ENCODE peak calls at places on chromosomes 7 and 10, in five cellular contexts. One of them, this sample, is unnamed.

GRCh38 chr7:75905785-75906604 is 9.0 kb upstream of the POR start:
- DNase-seq in pancreas: no peak
- DNase-seq in uterus: peak; percentile 70
- DNase-seq in neuronal stem cell: peak; percentile 65
- DNase-seq in A549: peak; percentile 47
- DNase-seq in this sample: peak; percentile 86

GRCh38 chr7:72405389-72405788 is 6.7 kb downstream of the CALN1 start:
- DNase-seq in uterus: no peak
- DNase-seq in pancreas: no peak
- DNase-seq in neuronal stem cell: no peak
- DNase-seq in A549: no peak
- DNase-seq in this sample: no peak

GRCh38 chr7:117072620-117073118 is 119.4 kb downstream of the ST7 start:
- DNase-seq in neuronal stem cell: no peak
- DNase-seq in pancreas: peak; percentile 86
- DNase-seq in A549: no peak
- DNase-seq in uterus: peak; percentile 25
- DNase-seq in this sample: peak; percentile 73

GRCh38 chr10:24396396-24396795 is 187.5 kb downstream of the KIAA1217 start:
- DNase-seq in neuronal stem cell: no peak
- DNase-seq in uterus: no peak
- DNase-seq in A549: no peak
- DNase-seq in pancreas: no peak
- DNase-seq in this sample: no peak

GRCh38 chr10:102310356-102311024 is 65.2 kb downstream of the GBF1 start:
- DNase-seq in A549: no peak
- DNase-seq in neuronal stem cell: no peak
- DNase-seq in pancreas: peak; percentile 17
- DNase-seq in uterus: no peak
- DNase-seq in this sample: no peak

GRCh38 chr7:118158766-118159165 is 25.2 kb upstream of the LSM8 start:
- DNase-seq in neuronal stem cell: peak; percentile 24
- DNase-seq in A549: no peak
- DNase-seq in pancreas: no peak
- DNase-seq in uterus: no peak
- DNase-seq in this sample: no peak

GRCh38 chr7:70042533-70042932 is 444.3 kb downstream of the AUTS2 start:
- DNase-seq in pancreas: no peak
- DNase-seq in neuronal stem cell: no peak
- DNase-seq in A549: no peak
- DNase-seq in uterus: no peak
- DNase-seq in this sample: no peak

GRCh38 chr7:104807676-104808075 is 206.3 kb upstream of the KMT2E start:
- DNase-seq in uterus: no peak
- DNase-seq in A549: no peak
- DNase-seq in neuronal stem cell: no peak
- DNase-seq in pancreas: no peak
- DNase-seq in this sample: no peak

GRCh38 chr7:70744414-70744942 is 387.5 kb upstream of the GALNT17 start:
- DNase-seq in A549: no peak
- DNase-seq in neuronal stem cell: no peak
- DNase-seq in uterus: no peak
- DNase-seq in pancreas: no peak
- DNase-seq in this sample: no peak

GRCh38 chr10:90813592-90814365 is 44.1 kb downstream of the HTR7 start:
- DNase-seq in neuronal stem cell: no peak
- DNase-seq in A549: no peak
- DNase-seq in uterus: no peak
- DNase-seq in pancreas: no peak
- DNase-seq in this sample: no peak

GRCh38 chr7:98878365-98879197 is at the start of gene TRRAP:
- DNase-seq in neuronal stem cell: peak; percentile 72
- DNase-seq in uterus: peak; percentile 68
- DNase-seq in A549: peak; percentile 58
- DNase-seq in pancreas: peak; percentile 70
- DNase-seq in this sample: peak; percentile 93

GRCh38 chr7:19248681-19249080 is 103.5 kb upstream of the FERD3L start:
- DNase-seq in neuronal stem cell: no peak
- DNase-seq in A549: no peak
- DNase-seq in uterus: no peak
- DNase-seq in pancreas: no peak
- DNase-seq in this sample: no peak

GRCh38 chr7:39002755-39003154 is 25.0 kb downstream of the POU6F2 start:
- DNase-seq in pancreas: no peak
- DNase-seq in A549: no peak
- DNase-seq in uterus: no peak
- DNase-seq in neuronal stem cell: no peak
- DNase-seq in this sample: no peak

GRCh38 chr7:129664029-129665012 is 52.8 kb downstream of the NRF1 start:
- DNase-seq in uterus: no peak
- DNase-seq in pancreas: no peak
- DNase-seq in A549: peak; percentile 68
- DNase-seq in neuronal stem cell: no peak
- DNase-seq in this sample: no peak

GRCh38 chr10:117363027-117363426 is 12.2 kb downstream of the PDZD8 start:
- DNase-seq in A549: no peak
- DNase-seq in pancreas: no peak
- DNase-seq in neuronal stem cell: no peak
- DNase-seq in uterus: no peak
- DNase-seq in this sample: no peak

GRCh38 chr7:81725496-81726117 is 44.2 kb downstream of the HGF start:
- DNase-seq in pancreas: no peak
- DNase-seq in uterus: no peak
- DNase-seq in A549: no peak
- DNase-seq in neuronal stem cell: no peak
- DNase-seq in this sample: no peak

GRCh38 chr7:146129296-146129695 is 12.7 kb downstream of the CNTNAP2 start:
- DNase-seq in pancreas: no peak
- DNase-seq in neuronal stem cell: no peak
- DNase-seq in A549: no peak
- DNase-seq in uterus: no peak
- DNase-seq in this sample: no peak

GRCh38 chr7:37285701-37286475 is 162.8 kb downstream of the ELMO1 start:
- DNase-seq in pancreas: no peak
- DNase-seq in uterus: no peak
- DNase-seq in A549: no peak
- DNase-seq in neuronal stem cell: no peak
- DNase-seq in this sample: no peak
- H3K4me1 ChIP-seq in pancreas: no peaks in the 10 kb centered on the region
- H3K4me1 ChIP-seq in uterus: no peaks in the 10 kb centered on the region
- H3K4me1 ChIP-seq in A549: peaks cover 8% of the 10 kb centered on the region
- H3K4me1 ChIP-seq in neuronal stem cell: peaks cover 12% of the 10 kb centered on the region
- H3K4me1 ChIP-seq in this sample: peaks cover 60% of the 10 kb centered on the region

DNA sequence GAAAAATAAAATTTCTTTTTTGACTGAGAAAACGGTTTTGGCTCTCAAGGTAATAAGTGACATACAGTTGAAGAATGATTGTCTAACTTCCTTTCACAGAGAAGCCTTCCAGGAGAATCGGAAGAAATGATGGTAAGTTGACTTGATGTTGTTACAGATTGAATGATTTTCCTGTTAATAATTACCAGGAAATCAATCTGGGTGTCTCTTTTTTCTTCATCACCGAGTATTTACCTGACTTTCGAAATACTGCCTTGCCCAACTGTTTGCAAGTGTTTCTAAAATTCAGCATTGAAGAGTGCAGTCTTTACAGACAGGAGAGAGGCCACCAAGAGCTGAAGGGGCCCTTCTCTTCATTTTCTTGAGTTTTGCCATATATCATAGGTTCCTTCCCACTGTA is 4.0 kb downstream of the ITIH2 start:
- DNase-seq in pancreas: no peak
- DNase-seq in neuronal stem cell: no peak
- DNase-seq in A549: no peak
- DNase-seq in uterus: no peak
- DNase-seq in this sample: no peak
- H3K4me1 ChIP-seq in pancreas: no peaks in the 10 kb centered on the region
- H3K4me1 ChIP-seq in neuronal stem cell: no peaks in the 10 kb centered on the region
- H3K4me1 ChIP-seq in A549: peaks cover 14% of the 10 kb centered on the region
- H3K4me1 ChIP-seq in uterus: no peaks in the 10 kb centered on the region
- H3K4me1 ChIP-seq in this sample: no peaks in the 10 kb centered on the region

GRCh38 chr10:35486297-35486991 is 118.7 kb upstream of the GJD4 start:
- DNase-seq in A549: no peak
- DNase-seq in neuronal stem cell: no peak
- DNase-seq in pancreas: no peak
- DNase-seq in uterus: no peak
- DNase-seq in this sample: no peak
- H3K4me1 ChIP-seq in A549: no peaks in the 10 kb centered on the region
- H3K4me1 ChIP-seq in neuronal stem cell: no peaks in the 10 kb centered on the region
- H3K4me1 ChIP-seq in pancreas: no peaks in the 10 kb centered on the region
- H3K4me1 ChIP-seq in uterus: no peaks in the 10 kb centered on the region
- H3K4me1 ChIP-seq in this sample: peaks cover 30% of the 10 kb centered on the region

DNA sequence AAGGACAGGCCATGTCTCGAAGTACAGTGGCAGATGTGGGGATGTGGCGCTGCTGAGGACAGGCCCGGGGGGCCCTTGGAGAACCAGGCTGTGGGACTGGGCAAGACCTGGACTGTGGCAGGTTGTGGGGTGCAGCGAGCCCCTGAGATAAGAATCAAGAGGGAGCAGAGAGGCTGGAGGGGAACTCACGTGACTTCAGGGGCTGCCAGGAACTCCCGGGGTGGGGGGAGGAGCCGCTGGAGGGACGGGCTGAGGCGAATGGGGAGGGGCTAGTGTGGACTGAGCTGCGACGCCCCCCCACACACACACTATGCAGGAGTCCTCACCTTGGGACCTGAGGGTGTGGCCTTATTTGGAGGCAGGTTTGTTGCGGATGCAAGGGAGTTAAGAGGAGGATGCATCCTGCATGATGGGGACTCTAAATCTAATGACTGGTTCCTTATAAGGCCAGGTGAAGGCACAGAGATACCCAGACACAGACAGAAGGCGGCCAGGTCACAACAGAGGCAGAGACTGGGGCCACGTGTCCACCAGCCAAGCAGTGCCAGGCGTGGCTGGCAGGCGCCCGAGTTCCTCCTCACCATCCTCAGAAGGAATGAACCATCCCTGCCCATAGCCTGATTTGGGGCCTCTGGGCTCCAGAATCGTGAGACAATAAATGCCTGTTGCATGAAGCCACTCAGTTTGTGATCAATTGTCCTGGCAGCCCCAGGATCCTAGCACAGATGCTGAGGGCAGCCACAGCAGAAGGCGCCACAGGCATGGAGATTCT is 68.8 kb upstream of the TNRC18 start:
- DNase-seq in neuronal stem cell: no peak
- DNase-seq in pancreas: no peak
- DNase-seq in A549: no peak
- DNase-seq in uterus: no peak
- DNase-seq in this sample: no peak
- H3K4me1 ChIP-seq in neuronal stem cell: no peaks in the 10 kb centered on the region
- H3K4me1 ChIP-seq in pancreas: peaks cover 17% of the 10 kb centered on the region
- H3K4me1 ChIP-seq in A549: peaks cover 19% of the 10 kb centered on the region
- H3K4me1 ChIP-seq in uterus: no peaks in the 10 kb centered on the region
- H3K4me1 ChIP-seq in this sample: peaks cover 37% of the 10 kb centered on the region

GRCh38 chr10:95444792-95445191 is 116.4 kb downstream of the SORBS1 start:
- DNase-seq in A549: peak; percentile 7
- DNase-seq in neuronal stem cell: no peak
- DNase-seq in pancreas: no peak
- DNase-seq in uterus: no peak
- DNase-seq in this sample: no peak
- H3K4me1 ChIP-seq in A549: peaks cover 17% of the 10 kb centered on the region
- H3K4me1 ChIP-seq in neuronal stem cell: no peaks in the 10 kb centered on the region
- H3K4me1 ChIP-seq in pancreas: peaks cover 18% of the 10 kb centered on the region
- H3K4me1 ChIP-seq in uterus: peaks cover 9% of the 10 kb centered on the region
- H3K4me1 ChIP-seq in this sample: peaks cover 15% of the 10 kb centered on the region

GRCh38 chr10:78263521-78263988 is 229.9 kb downstream of the RPS24 start:
- DNase-seq in pancreas: no peak
- DNase-seq in A549: peak; percentile 62
- DNase-seq in neuronal stem cell: no peak
- DNase-seq in uterus: no peak
- DNase-seq in this sample: no peak
- H3K4me1 ChIP-seq in pancreas: no peaks in the 10 kb centered on the region
- H3K4me1 ChIP-seq in A549: peaks cover 24% of the 10 kb centered on the region
- H3K4me1 ChIP-seq in neuronal stem cell: no peaks in the 10 kb centered on the region
- H3K4me1 ChIP-seq in uterus: no peaks in the 10 kb centered on the region
- H3K4me1 ChIP-seq in this sample: no peaks in the 10 kb centered on the region

DNA sequence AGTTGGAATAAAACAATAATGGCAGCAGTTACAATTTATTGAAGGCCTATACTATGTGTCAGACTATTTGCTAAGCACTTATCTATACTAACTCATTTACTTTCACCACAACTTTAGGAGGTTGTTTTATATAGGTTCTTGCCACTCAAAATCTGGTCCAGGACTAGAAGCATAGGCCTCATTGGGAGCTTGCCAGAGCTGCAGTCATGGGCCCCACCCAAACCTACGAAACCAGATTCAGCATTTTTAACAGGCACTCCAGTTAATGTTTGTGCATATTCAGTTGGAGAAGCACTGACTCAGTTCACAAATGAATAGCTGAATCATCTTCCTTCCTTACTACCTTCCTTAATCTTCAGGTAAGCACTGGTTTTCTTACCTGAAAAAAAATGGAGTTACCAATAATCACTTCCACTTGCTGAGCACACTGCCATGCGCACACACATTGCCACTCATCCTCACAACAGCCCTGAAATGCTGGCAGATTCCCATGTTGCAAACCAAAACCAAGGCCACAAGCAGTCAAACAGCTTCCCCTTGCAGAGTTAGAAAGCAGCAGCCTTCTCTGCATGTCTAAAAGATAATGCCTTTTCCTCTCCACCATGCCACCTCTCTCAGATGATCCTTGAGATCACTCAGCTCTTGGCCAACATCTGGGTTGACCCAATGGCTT is 122.4 kb downstream of the SLC16A9 start:
- DNase-seq in neuronal stem cell: no peak
- DNase-seq in pancreas: no peak
- DNase-seq in A549: no peak
- DNase-seq in uterus: no peak
- DNase-seq in this sample: no peak
- H3K4me1 ChIP-seq in neuronal stem cell: no peaks in the 10 kb centered on the region
- H3K4me1 ChIP-seq in pancreas: no peaks in the 10 kb centered on the region
- H3K4me1 ChIP-seq in A549: no peaks in the 10 kb centered on the region
- H3K4me1 ChIP-seq in uterus: no peaks in the 10 kb centered on the region
- H3K4me1 ChIP-seq in this sample: no peaks in the 10 kb centered on the region

This sample was measured in left lung.